ENCODE peak calls at places on chromosome 11, in four cellular contexts. Q is stimulated activated naive CD8-positive, alpha-beta T cell treated with anti-CD3 and anti-CD28 coated beads, Interleukin-15, Interleukin-2, amounts not matched to agents 100 U/mL and 50 U/mL, for 24 hours; F is coronary artery; X is neuronal stem cell. J is an unnamed sample.

GRCh38 chr11:59158206-59159068 is 13.5 kb upstream of the DTX4 start:
- DNase-seq in Q (peak; percentile 52), F (no peak), X (no peak), J (no peak)

GRCh38 chr11:67006029-67006884 is 16.7 kb upstream of the SYT12 start:
- DNase-seq in Q (peak; percentile 31), X (no peak), F (no peak), J (no peak)

GRCh38 chr11:118406599-118407166 is 5.3 kb downstream of the ATP5MG start:
- DNase-seq in Q (no peak), X (no peak), F (no peak), J (no peak)

GRCh38 chr11:86214710-86215109 is 29.8 kb upstream of the EED start:
- DNase-seq in Q (peak; percentile 87), F (no peak), X (no peak), J (no peak)

GRCh38 chr11:77619576-77620198 is 17.9 kb downstream of the CLNS1A start:
- DNase-seq in X (peak; percentile 39), F (no peak), Q (no peak), J (no peak)

GRCh38 chr11:65851811-65852507 is 6.0 kb downstream of the CFL1 start:
- DNase-seq in X (no peak), Q (peak; percentile 10), F (no peak), J (peak; percentile 50)

GRCh38 chr11:95242990-95243590 is 12.1 kb upstream of the SESN3 start:
- DNase-seq in F (no peak), Q (no peak), X (no peak), J (no peak)

GRCh38 chr11:113994077-113994954 is 19.4 kb downstream of the HTR3A start:
- DNase-seq in F (no peak), Q (peak; percentile 34), X (peak; percentile 48), J (no peak)

GRCh38 chr11:95232666-95233065 is 1.7 kb upstream of the SESN3 start:
- DNase-seq in Q (no peak), X (no peak), F (no peak), J (no peak)

GRCh38 chr11:100808904-100809491 is 121.9 kb downstream of the ARHGAP42 start:
- DNase-seq in X (no peak), Q (no peak), F (no peak), J (no peak)

GRCh38 chr11:2805388-2806057 is 80.1 kb downstream of the CDKN1C start:
- DNase-seq in F (peak; percentile 36), X (no peak), Q (no peak), J (peak; percentile 52)

GRCh38 chr11:32838505-32839274 is 9.0 kb downstream of the PRRG4 start:
- DNase-seq in X (no peak), F (no peak), Q (no peak), J (no peak)

GRCh38 chr11:96299155-96299883 is 43.7 kb downstream of the MAML2 start:
- DNase-seq in Q (no peak), F (no peak), X (no peak), J (no peak)

GRCh38 chr11:128302425-128303186 is 284.8 kb downstream of the ETS1 start:
- DNase-seq in F (no peak), X (no peak), Q (no peak), J (no peak)

GRCh38 chr11:96204721-96205459 is 138.1 kb downstream of the MAML2 start:
- DNase-seq in F (no peak), Q (no peak), X (no peak), J (no peak)

GRCh38 chr11:46290598-46291309 is 13.3 kb downstream of the CREB3L1 start:
- DNase-seq in X (no peak), Q (no peak), F (no peak), J (peak; percentile 97)

GRCh38 chr11:64863381-64864060 is 14.9 kb downstream of the EHD1 start:
- DNase-seq in F (no peak), Q (no peak), X (no peak), J (peak; percentile 81)

GRCh38 chr11:16603245-16603644 is 135.2 kb upstream of the C11orf58 start:
- DNase-seq in Q (no peak), F (no peak), X (no peak), J (no peak)

GRCh38 chr11:110130642-110131238 is 37.5 kb downstream of the ZC3H12C start:
- DNase-seq in Q (no peak), F (no peak), X (peak; percentile 86), J (no peak)

GRCh38 chr11:124199702-124200101 is 16.6 kb downstream of the OR10D3 start:
- DNase-seq in X (no peak), Q (no peak), F (no peak), J (no peak)

GRCh38 chr11:84234462-84235202 is 948.5 kb upstream of the CCDC90B start:
- DNase-seq in F (no peak), X (no peak), Q (no peak), J (no peak)

GRCh38 chr11:41878158-41878557 is 418.7 kb upstream of the LRRC4C start:
- DNase-seq in F (no peak), Q (no peak), X (no peak), J (no peak)

GRCh38 chr11:3916962-3917361 is 61.5 kb downstream of the STIM1 start:
- DNase-seq in Q (no peak), X (no peak), F (no peak), J (no peak)

GRCh38 chr11:94787798-94788197 is 19.6 kb downstream of the AMOTL1 start:
- DNase-seq in Q (no peak), X (no peak), F (no peak), J (no peak)

GRCh38 chr11:36748856-36749255 is 150.8 kb upstream of the RAG2 start:
- DNase-seq in F (no peak), Q (no peak), X (no peak), J (no peak)

GRCh38 chr11:12206529-12206928 is 96.1 kb downstream of the MICAL2 start:
- DNase-seq in F (no peak), X (no peak), Q (no peak), J (no peak)

GRCh38 chr11:72066855-72067254 is 13.5 kb downstream of the NUMA1 start:
- DNase-seq in F (no peak), X (no peak), Q (no peak), J (no peak)

GRCh38 chr11:123304828-123305530 is 109.9 kb upstream of the CLMP start:
- DNase-seq in X (no peak), Q (no peak), F (no peak), J (no peak)

GRCh38 chr11:130070829-130071205 is 1.1 kb downstream of the APLP2 start:
- DNase-seq in F (no peak), Q (no peak), X (no peak), J (no peak)

GRCh38 chr11:91591021-91591420 is 633.6 kb upstream of the FAT3 start:
- DNase-seq in Q (no peak), X (no peak), F (no peak), J (no peak)

GRCh38 chr11:45651841-45652745 is 13.3 kb downstream of the CHST1 start:
- DNase-seq in F (peak; percentile 63), X (no peak), Q (no peak), J (peak; percentile 54)

GRCh38 chr11:65710424-65710823 is 1.6 kb upstream of the KAT5 start:
- DNase-seq in X (no peak), F (no peak), Q (no peak), J (no peak)

GRCh38 chr11:33912405-33913361 is 20.8 kb upstream of the LMO2 start:
- DNase-seq in X (peak; percentile 47), Q (no peak), F (no peak), J (no peak)

GRCh38 chr11:100536979-100537378 is 150.1 kb upstream of the ARHGAP42 start:
- DNase-seq in Q (no peak), F (no peak), X (no peak), J (no peak)

GRCh38 chr11:2303627-2304155 is 1.9 kb downstream of the TSPAN32 start:
- DNase-seq in F (peak; percentile 70), Q (no peak), X (no peak), J (no peak)

GRCh38 chr11:6992457-6993431 is 27.4 kb downstream of the ZNF214 start:
- DNase-seq in F (no peak), Q (no peak), X (no peak), J (no peak)